ENCODE peak calls at places on chromosome 7, in ten cellular contexts. I, N, D, W, K, B, G, P, U and O are unnamed samples.

GRCh38 chr7:23938937-23939552 is 229.0 kb downstream of the STK31 start:
- DNase-seq in G (peak; percentile 11), K (peak; percentile 59), D (no peak), N (peak; percentile 1), U (no peak), I (peak; percentile 21), W (peak; percentile 43), P (no peak), B (peak; percentile 72), O (peak; percentile 34)

GRCh38 chr7:29853775-29854174 is 47.5 kb downstream of the WIPF3 start:
- DNase-seq in U (no peak), I (no peak), K (no peak), D (no peak), G (no peak), N (no peak), W (no peak), B (no peak), P (no peak), O (no peak)

GRCh38 chr7:100951888-100952560 is 2.7 kb downstream of the MUC3A start:
- DNase-seq in B (peak; percentile 46), K (no peak), N (no peak), I (no peak), U (no peak), P (no peak), D (no peak), W (no peak), G (no peak), O (no peak)

GRCh38 chr7:55873765-55874164 is 11.2 kb upstream of the SEPTIN14 start:
- DNase-seq in P (no peak), B (no peak), U (no peak), K (no peak), I (no peak), W (no peak), D (no peak), G (no peak), N (no peak), O (no peak)

GRCh38 chr7:100215895-100216294 is 3.9 kb upstream of the PVRIG start:
- DNase-seq in B (no peak), N (peak; percentile 33), W (peak; percentile 48), P (peak; percentile 38), G (peak; percentile 37), D (peak; percentile 4), U (no peak), K (peak; percentile 26), I (peak; percentile 8), O (no peak)

GRCh38 chr7:2242541-2243482 is 786 bp downstream of the NUDT1 start:
- DNase-seq in B (peak; percentile 59), U (no peak), W (no peak), K (peak; percentile 30), D (no peak), N (no peak), P (no peak), G (peak; percentile 20), I (peak; percentile 50), O (peak; percentile 25)

GRCh38 chr7:71746004-71746403 is 614.1 kb downstream of the GALNT17 start:
- DNase-seq in W (peak; percentile 2), G (no peak), I (no peak), D (no peak), P (no peak), K (no peak), N (no peak), B (no peak), U (no peak), O (no peak)

GRCh38 chr7:142880886-142881505 is 4.5 kb downstream of the TRPV6 start:
- DNase-seq in U (no peak), D (no peak), I (peak; percentile 58), K (peak; percentile 58), N (peak; percentile 33), G (peak; percentile 1), B (peak; percentile 79), W (peak; percentile 9), P (no peak), O (peak; percentile 48)

GRCh38 chr7:2613926-2614613 is 17.7 kb upstream of the TTYH3 start:
- DNase-seq in K (peak; percentile 25), W (peak; percentile 81), D (no peak), G (no peak), I (peak; percentile 59), P (no peak), N (peak; percentile 55), B (no peak), U (no peak), O (no peak)

DNA sequence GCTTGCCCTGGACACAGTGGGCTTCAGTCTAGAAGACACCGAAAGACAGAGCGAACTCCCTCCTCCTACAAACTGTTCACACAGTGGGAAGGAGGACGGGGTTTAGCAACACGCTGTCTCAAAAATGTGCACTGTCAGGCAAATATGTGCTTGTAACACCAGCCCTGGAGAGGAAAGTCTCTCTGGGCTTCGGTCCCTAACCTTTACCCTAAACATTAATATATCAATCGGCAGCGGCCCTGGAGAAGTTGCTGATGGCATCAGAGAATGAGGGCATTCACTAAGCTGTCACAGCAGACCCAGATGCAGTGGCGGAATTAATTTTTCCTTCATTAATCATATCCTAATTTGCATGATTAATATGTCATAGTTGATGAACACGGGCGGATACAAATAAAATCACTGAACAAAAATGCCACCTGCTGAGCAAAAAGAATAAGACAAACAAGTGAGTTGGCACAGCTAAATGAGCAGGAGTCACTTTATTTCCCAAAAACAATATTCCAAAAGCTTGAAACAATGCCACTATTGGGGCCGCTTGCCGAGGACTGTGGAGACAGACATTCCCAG is 45.2 kb upstream of the INSIG1 start:
- DNase-seq in W (peak; percentile 65), U (no peak), K (peak; percentile 68), I (no peak), B (no peak), D (no peak), P (no peak), G (peak; percentile 13), N (peak; percentile 56), O (no peak)
- TF ChIP-seq CTCF in W (peak; percentile 24), U (no peak), K (no peak), I (no peak), B (no peak), D (no peak), P (no peak), G (no peak), N (no peak), O (no peak)

GRCh38 chr7:133052357-133052756 is 29.5 kb downstream of the CHCHD3 start:
- DNase-seq in B (no peak), N (no peak), K (no peak), P (no peak), D (no peak), U (no peak), G (no peak), W (peak; percentile 48), I (peak; percentile 28), O (no peak)

GRCh38 chr7:133052826-133053225 is 29.1 kb downstream of the CHCHD3 start:
- DNase-seq in G (no peak), B (no peak), W (peak; percentile 48), I (no peak), K (no peak), P (no peak), N (no peak), U (no peak), D (no peak), O (no peak)

GRCh38 chr7:133051719-133052118 is 30.2 kb downstream of the CHCHD3 start:
- DNase-seq in G (no peak), I (no peak), P (no peak), D (no peak), W (no peak), K (no peak), B (no peak), N (no peak), U (no peak), O (no peak)

GRCh38 chr7:133050200-133050995 is 31.5 kb downstream of the CHCHD3 start:
- DNase-seq in P (no peak), B (no peak), K (no peak), G (no peak), W (no peak), U (no peak), D (no peak), I (no peak), N (no peak), O (no peak)

GRCh38 chr7:133051066-133051465 is 30.8 kb downstream of the CHCHD3 start:
- DNase-seq in K (peak; percentile 73), W (peak; percentile 24), P (no peak), D (no peak), B (no peak), U (no peak), G (peak; percentile 68), N (peak; percentile 31), I (peak; percentile 71), O (no peak)
- TF ChIP-seq CTCF in K (peak; percentile 57), W (peak; percentile 31), P (no peak), D (no peak), B (peak; percentile 51), U (peak; percentile 37), G (peak; percentile 23), N (peak; percentile 16), I (peak; percentile 21), O (no peak)

DNA sequence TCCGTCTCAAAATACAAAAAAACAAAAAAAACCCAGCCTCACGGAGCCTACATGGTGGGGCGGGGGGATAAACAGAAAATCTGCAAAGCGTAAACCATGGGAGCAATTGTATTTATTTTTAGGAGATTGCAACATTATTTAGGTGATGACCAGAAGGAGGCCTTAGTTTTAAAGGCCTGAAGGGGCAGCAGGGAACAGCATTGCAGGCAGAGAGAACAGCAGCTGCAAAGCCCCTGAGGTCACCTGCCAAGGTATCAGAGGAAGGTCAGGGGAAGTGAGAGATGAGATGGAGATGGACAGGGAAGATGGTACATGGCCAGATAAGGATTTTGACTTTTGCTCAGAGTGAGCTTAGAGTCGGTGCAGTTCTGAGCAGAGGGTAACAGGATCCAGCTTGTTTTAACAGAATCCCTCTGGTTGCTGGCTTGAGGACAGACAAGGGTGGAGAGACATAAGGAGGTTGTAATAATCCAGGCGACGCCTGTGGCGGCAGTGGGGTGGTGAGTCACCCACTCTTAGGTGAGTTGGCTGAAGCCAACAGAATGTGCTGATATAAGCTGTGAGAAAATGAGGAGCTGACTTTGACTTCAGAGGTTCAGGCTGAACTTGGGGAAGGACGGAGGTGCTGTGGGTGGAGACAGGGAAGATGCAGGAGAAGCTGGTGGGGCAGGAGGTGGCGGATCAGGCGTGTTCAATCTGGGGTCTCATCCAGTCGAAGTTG is 82.3 kb upstream of the GTF2I start:
- DNase-seq in D (no peak), N (peak; percentile 41), U (no peak), W (peak; percentile 44), G (peak; percentile 34), K (peak; percentile 61), B (no peak), P (no peak), I (peak; percentile 24), O (no peak)
- TF ChIP-seq CTCF in D (no peak), N (no peak), U (no peak), W (no peak), G (no peak), K (no peak), B (no peak), P (no peak), I (no peak), O (no peak)

DNA sequence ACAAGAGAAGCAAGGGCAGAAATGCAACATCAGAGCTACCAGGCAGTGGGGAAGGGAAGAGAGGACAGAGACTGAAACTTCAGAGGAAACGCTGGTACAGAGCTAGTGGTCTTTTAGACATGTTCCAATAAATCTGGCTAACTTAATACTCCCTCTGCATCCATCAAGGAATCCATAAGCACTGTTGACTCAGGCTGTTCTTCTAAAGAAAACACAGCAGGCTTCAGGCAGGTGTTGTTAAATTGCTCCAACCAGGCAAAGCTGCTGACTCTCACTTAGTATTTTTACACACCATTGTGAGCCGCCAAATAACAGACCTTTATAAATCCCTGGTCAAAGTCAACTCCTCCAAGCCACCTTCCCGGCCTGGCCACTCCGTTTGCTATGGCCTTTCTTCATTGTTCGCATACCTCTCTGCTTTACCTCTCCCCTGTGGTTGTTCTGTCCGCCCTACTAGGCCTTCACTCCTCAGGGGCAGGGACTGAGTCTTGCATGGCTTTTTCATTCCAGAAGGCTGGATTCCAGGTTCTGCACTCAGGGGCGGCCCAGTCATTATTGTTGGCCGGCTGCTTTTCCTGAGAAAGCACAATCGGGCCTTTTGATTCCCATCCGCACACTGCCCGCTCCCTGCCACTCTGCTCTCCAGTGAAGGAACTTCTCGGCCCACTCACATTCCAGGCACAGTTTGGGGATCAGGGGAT is 18.4 kb downstream of the CREB3L2 start:
- DNase-seq in N (no peak), I (no peak), D (no peak), U (peak; percentile 85), K (no peak), B (no peak), P (no peak), W (no peak), G (no peak), O (no peak)
- TF ChIP-seq CTCF in N (no peak), I (no peak), D (no peak), U (no peak), K (no peak), B (no peak), P (no peak), W (no peak), G (no peak), O (no peak)